ENCODE peak calls at places on chromosomes 2 and 18, in six cellular contexts. R is sigmoid colon, C is astrocyte of the spinal cord, D is pancreas, Y is NB4, B is cardiac muscle cell. L is an unnamed sample.

GRCh38 chr2:188158337-188159100 is 133.2 kb upstream of the GULP1 start:
- DNase-seq in R (no peak), C (no peak), D (no peak), Y (no peak), B (no peak), L (no peak)

GRCh38 chr2:60551241-60552095 is 2.0 kb downstream of the BCL11A start:
- DNase-seq in R (peak; percentile 83), C (peak; percentile 45), D (peak; percentile 57), Y (peak; percentile 80), B (peak; percentile 54), L (no peak)

GRCh38 chr2:233422050-233422639 is 67.9 kb downstream of the DGKD start:
- DNase-seq in R (no peak), C (no peak), D (no peak), Y (no peak), B (no peak), L (peak; percentile 77)

GRCh38 chr2:118942012-118942411 is at the start of gene MARCO:
- DNase-seq in R (no peak), C (no peak), D (no peak), Y (no peak), B (no peak), L (no peak)

GRCh38 chr2:220275454-220275853 is 648.0 kb downstream of the SLC4A3 start:
- DNase-seq in R (no peak), C (no peak), D (no peak), Y (no peak), B (no peak), L (no peak)

GRCh38 chr18:32607816-32608215 is 137.1 kb upstream of the GAREM1 start:
- DNase-seq in R (no peak), C (no peak), D (no peak), Y (no peak), B (no peak), L (no peak)

GRCh38 chr2:10821291-10821690 is 8.7 kb upstream of the PDIA6 start:
- DNase-seq in R (peak; percentile 28), C (no peak), D (no peak), Y (peak; percentile 28), B (no peak), L (no peak)

GRCh38 chr2:19548116-19548515 is 189.7 kb upstream of the OSR1 start:
- DNase-seq in R (no peak), C (no peak), D (no peak), Y (no peak), B (no peak), L (no peak)

DNA sequence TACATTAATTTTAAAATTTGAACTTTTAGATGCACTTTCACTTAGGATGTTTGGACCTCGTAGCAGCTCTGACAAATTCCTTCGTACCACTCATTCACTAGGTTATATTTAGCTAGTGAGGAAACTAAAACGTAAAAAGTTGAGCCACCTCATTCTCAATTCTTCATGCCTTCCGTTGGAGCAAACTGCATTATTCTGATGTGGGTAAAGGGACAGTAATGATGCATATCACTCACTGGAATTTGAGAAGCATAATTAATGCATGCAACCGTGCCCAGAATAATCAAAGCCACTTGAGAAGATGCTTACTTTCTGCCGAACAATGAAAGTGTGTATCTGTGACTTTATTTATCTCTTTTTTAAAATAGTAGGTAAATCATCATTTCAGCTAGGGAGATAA is 2.2 kb downstream of the CNOT9 start:
- DNase-seq in R (no peak), C (peak; percentile 47), D (no peak), Y (no peak), B (no peak), L (no peak)
- H3K4me3 ChIP-seq in R (no peak overlapping the region), C (peak overlapping the region; percentile 93), D (no peak overlapping the region), Y (peak overlapping the region; percentile 97), B (no peak overlapping the region), L (no peak overlapping the region)

GRCh38 chr18:73741946-73742345 is 405.7 kb downstream of the FBXO15 start:
- DNase-seq in R (no peak), C (peak; percentile 50), D (no peak), Y (no peak), B (no peak), L (no peak)
- H3K4me3 ChIP-seq in R (no peak overlapping the region), C (no peak overlapping the region), D (no peak overlapping the region), Y (no peak overlapping the region), B (no peak overlapping the region), L (no peak overlapping the region)

GRCh38 chr18:22634464-22634863 is 216.7 kb upstream of the CTAGE1 start:
- DNase-seq in R (no peak), C (no peak), D (no peak), Y (no peak), B (no peak), L (no peak)
- H3K4me3 ChIP-seq in R (no peak overlapping the region), C (no peak overlapping the region), D (no peak overlapping the region), Y (no peak overlapping the region), B (no peak overlapping the region), L (no peak overlapping the region)

GRCh38 chr18:42113529-42114191 is 158.6 kb downstream of the PIK3C3 start:
- DNase-seq in R (no peak), C (peak; percentile 67), D (no peak), Y (peak; percentile 70), B (no peak), L (no peak)
- H3K4me3 ChIP-seq in R (no peak overlapping the region), C (no peak overlapping the region), D (no peak overlapping the region), Y (no peak overlapping the region), B (no peak overlapping the region), L (no peak overlapping the region)

GRCh38 chr18:76993573-76993972 is 139.0 kb downstream of the MBP start:
- DNase-seq in R (no peak), C (no peak), D (no peak), Y (no peak), B (no peak), L (no peak)
- H3K4me3 ChIP-seq in R (no peak overlapping the region), C (no peak overlapping the region), D (no peak overlapping the region), Y (no peak overlapping the region), B (no peak overlapping the region), L (no peak overlapping the region)

GRCh38 chr2:65366595-65367125 is 65.7 kb downstream of the SPRED2 start:
- DNase-seq in R (no peak), C (peak; percentile 95), D (no peak), Y (peak; percentile 96), B (no peak), L (peak; percentile 69)
- H3K4me3 ChIP-seq in R (no peak overlapping the region), C (peak overlapping the region; percentile 47), D (no peak overlapping the region), Y (peak overlapping the region; percentile 2), B (no peak overlapping the region), L (no peak overlapping the region)

DNA sequence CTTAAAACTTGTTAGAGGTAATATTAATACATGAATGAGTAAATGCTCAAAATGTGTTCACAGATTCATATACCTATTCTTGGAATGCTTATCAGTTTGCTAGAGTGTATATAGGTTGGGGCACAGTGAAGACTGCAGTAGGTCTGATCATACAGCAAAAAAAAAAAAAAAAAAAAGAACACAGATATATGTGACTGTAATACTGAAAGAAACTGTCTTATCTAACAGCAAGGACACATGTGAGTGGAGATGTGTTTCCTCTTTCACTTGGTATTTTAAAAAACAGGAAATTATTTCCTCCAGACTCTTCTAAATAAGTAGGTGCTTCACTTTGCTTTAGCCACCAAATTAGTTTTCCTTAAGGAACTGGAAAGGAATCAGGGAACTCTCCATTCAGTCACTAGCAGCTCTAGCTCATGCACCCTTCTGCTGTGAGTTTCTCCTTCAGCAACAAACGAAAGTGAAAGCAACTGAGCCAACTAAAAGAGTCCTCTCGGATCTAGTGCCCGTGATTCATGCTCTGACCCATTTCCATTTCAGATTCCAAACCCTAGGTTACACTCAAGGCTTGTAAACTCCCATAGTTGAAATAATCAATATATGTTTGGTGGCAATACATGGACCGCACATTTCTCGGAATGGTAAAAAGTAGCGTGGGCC is 98.5 kb downstream of the DSEL start:
- DNase-seq in R (no peak), C (peak; percentile 54), D (no peak), Y (peak; percentile 14), B (no peak), L (no peak)
- H3K4me3 ChIP-seq in R (peak overlapping the region; percentile 27), C (no peak overlapping the region), D (no peak overlapping the region), Y (peak overlapping the region; percentile 21), B (no peak overlapping the region), L (no peak overlapping the region)